ENCODE peak calls at places on chromosomes 4 and X, in six cellular contexts. S is WERI-Rb-1, H is lower lobe of right lung, X is cardiac muscle cell, Y is A549, M is BE2C. O is an unnamed sample.
A peak's percentile ranks its signal among the peaks of the same experiment; 100 is the strongest.

GRCh38 chr4:182695842-182696241 is 221.3 kb downstream of the DCTD start:
- DNase-seq in S (no peak), H (no peak), X (no peak), Y (no peak), M (no peak), O (no peak)

GRCh38 chrX:16639966-16640365 is 10.0 kb upstream of the S100G start:
- DNase-seq in S (no peak), H (no peak), X (no peak), Y (no peak), M (no peak), O (no peak)

GRCh38 chrX:48864210-48864609 is 28.8 kb upstream of the PCSK1N start:
- DNase-seq in S (no peak), H (no peak), X (peak; percentile 48), Y (no peak), M (no peak), O (no peak)

GRCh38 chrX:97057349-97057909 is 173.7 kb downstream of the RPA4 start:
- DNase-seq in S (no peak), H (no peak), X (no peak), Y (no peak), M (no peak), O (no peak)

GRCh38 chrX:72062890-72063289 is 68.8 kb downstream of the RTL5 start:
- DNase-seq in S (no peak), H (no peak), X (peak; percentile 24), Y (no peak), M (no peak), O (no peak)

GRCh38 chr4:72786401-72786990 is 217.5 kb upstream of the ADAMTS3 start:
- DNase-seq in S (no peak), H (no peak), X (peak; percentile 13), Y (no peak), M (no peak), O (no peak)

GRCh38 chr4:105632599-105632998 is 75.9 kb downstream of the INTS12 start:
- DNase-seq in S (no peak), H (no peak), X (no peak), Y (no peak), M (no peak), O (no peak)

GRCh38 chr4:65089666-65090065 is 580.6 kb downstream of the EPHA5 start:
- DNase-seq in S (no peak), H (no peak), X (peak; percentile 1), Y (no peak), M (peak; percentile 75), O (no peak)

GRCh38 chr4:163610642-163611041 is 116.2 kb downstream of the TMA16 start:
- DNase-seq in S (no peak), H (no peak), X (no peak), Y (no peak), M (no peak), O (no peak)

GRCh38 chrX:38347136-38347535 is 5.3 kb upstream of the OTC start:
- DNase-seq in S (no peak), H (no peak), X (peak; percentile 86), Y (no peak), M (no peak), O (no peak)

GRCh38 chr4:33685939-33686338 is 2558.4 kb downstream of the ARAP2 start:
- DNase-seq in S (no peak), H (no peak), X (no peak), Y (no peak), M (no peak), O (no peak)

GRCh38 chr4:38324861-38325451 is 339.0 kb upstream of the KLF3 start:
- DNase-seq in S (no peak), H (no peak), X (no peak), Y (no peak), M (no peak), O (no peak)

GRCh38 chrX:123422875-123423274 is 238.8 kb downstream of the GRIA3 start:
- DNase-seq in S (peak; percentile 18), H (no peak), X (peak; percentile 36), Y (peak; percentile 3), M (peak; percentile 4), O (no peak)

GRCh38 chr4:146329042-146329716 is 114.8 kb downstream of the REELD1 start:
- DNase-seq in S (no peak), H (no peak), X (peak; percentile 70), Y (no peak), M (no peak), O (no peak)

GRCh38 chrX:132957211-132958085 is 981 bp downstream of the HS6ST2 start:
- DNase-seq in S (no peak), H (no peak), X (peak; percentile 9), Y (no peak), M (peak; percentile 14), O (no peak)

GRCh38 chrX:135328421-135329005 is 19.2 kb downstream of the ETDC start:
- DNase-seq in S (no peak), H (no peak), X (no peak), Y (no peak), M (no peak), O (no peak)

GRCh38 chrX:50812995-50813842 is 775 bp downstream of the SHROOM4 start:
- DNase-seq in S (no peak), H (peak; percentile 53), X (peak; percentile 66), Y (peak; percentile 9), M (peak; percentile 12), O (no peak)

GRCh38 chr4:41887821-41888699 is 47.2 kb upstream of the TMEM33 start:
- DNase-seq in S (peak; percentile 27), H (no peak), X (peak; percentile 64), Y (no peak), M (peak; percentile 54), O (no peak)

GRCh38 chr4:162131256-162131655 is 32.5 kb downstream of the FSTL5 start:
- DNase-seq in S (no peak), H (no peak), X (no peak), Y (no peak), M (no peak), O (no peak)

GRCh38 chr4:4519296-4519898 is 22.5 kb downstream of the STX18 start:
- DNase-seq in S (no peak), H (no peak), X (peak; percentile 38), Y (peak; percentile 10), M (no peak), O (no peak)

GRCh38 chr4:24417206-24417605 is 167.1 kb downstream of the DHX15 start:
- DNase-seq in S (no peak), H (no peak), X (peak; percentile 30), Y (no peak), M (no peak), O (no peak)

GRCh38 chr4:48047421-48047844 is 30.9 kb downstream of the NIPAL1 start:
- DNase-seq in S (no peak), H (no peak), X (peak; percentile 10), Y (no peak), M (no peak), O (peak; percentile 65)

GRCh38 chrX:55312655-55313054 is 47.9 kb upstream of the PAGE3 start:
- DNase-seq in S (no peak), H (no peak), X (no peak), Y (no peak), M (no peak), O (no peak)

GRCh38 chr4:169070071-169070894 is 60.2 kb upstream of the CBR4 start:
- DNase-seq in S (no peak), H (no peak), X (peak; percentile 97), Y (peak; percentile 46), M (peak; percentile 74), O (no peak)

GRCh38 chrX:136828830-136829229 is 48.1 kb upstream of the ARHGEF6 start:
- DNase-seq in S (no peak), H (no peak), X (no peak), Y (no peak), M (no peak), O (no peak)

GRCh38 chr4:134313591-134313990 is 112.0 kb upstream of the PABPC4L start:
- DNase-seq in S (no peak), H (no peak), X (no peak), Y (no peak), M (no peak), O (no peak)

GRCh38 chr4:5784960-5785611 is 74.1 kb downstream of the EVC start:
- DNase-seq in S (peak; percentile 63), H (no peak), X (peak; percentile 20), Y (no peak), M (no peak), O (no peak)
- TF ChIP-seq CTCF in S (peak; percentile 28), H (no peak), X (peak; percentile 10), Y (no peak), M (no peak), O (no peak)

GRCh38 chrX:56726609-56727008 is 2.4 kb upstream of the NBDY start:
- DNase-seq in S (no peak), H (no peak), X (peak; percentile 66), Y (peak; percentile 24), M (peak; percentile 13), O (peak; percentile 14)
- TF ChIP-seq CTCF in S (peak; percentile 48), H (peak; percentile 49), X (peak; percentile 56), Y (peak; percentile 71), M (peak; percentile 70), O (peak; percentile 27)

GRCh38 chr4:76984788-76985211 is 35.2 kb downstream of the SEPTIN11 start:
- DNase-seq in S (no peak), H (no peak), X (peak; percentile 99), Y (no peak), M (no peak), O (no peak)

GRCh38 chr4:76980280-76980679 is 30.7 kb downstream of the SEPTIN11 start:
- DNase-seq in S (no peak), H (no peak), X (no peak), Y (no peak), M (no peak), O (no peak)

GRCh38 chr4:76984127-76984526 is 34.6 kb downstream of the SEPTIN11 start:
- DNase-seq in S (no peak), H (no peak), X (peak; percentile 71), Y (no peak), M (no peak), O (peak; percentile 29)

GRCh38 chr4:76981649-76982048 is 32.1 kb downstream of the SEPTIN11 start:
- DNase-seq in S (no peak), H (no peak), X (peak; percentile 60), Y (no peak), M (no peak), O (no peak)

DNA sequence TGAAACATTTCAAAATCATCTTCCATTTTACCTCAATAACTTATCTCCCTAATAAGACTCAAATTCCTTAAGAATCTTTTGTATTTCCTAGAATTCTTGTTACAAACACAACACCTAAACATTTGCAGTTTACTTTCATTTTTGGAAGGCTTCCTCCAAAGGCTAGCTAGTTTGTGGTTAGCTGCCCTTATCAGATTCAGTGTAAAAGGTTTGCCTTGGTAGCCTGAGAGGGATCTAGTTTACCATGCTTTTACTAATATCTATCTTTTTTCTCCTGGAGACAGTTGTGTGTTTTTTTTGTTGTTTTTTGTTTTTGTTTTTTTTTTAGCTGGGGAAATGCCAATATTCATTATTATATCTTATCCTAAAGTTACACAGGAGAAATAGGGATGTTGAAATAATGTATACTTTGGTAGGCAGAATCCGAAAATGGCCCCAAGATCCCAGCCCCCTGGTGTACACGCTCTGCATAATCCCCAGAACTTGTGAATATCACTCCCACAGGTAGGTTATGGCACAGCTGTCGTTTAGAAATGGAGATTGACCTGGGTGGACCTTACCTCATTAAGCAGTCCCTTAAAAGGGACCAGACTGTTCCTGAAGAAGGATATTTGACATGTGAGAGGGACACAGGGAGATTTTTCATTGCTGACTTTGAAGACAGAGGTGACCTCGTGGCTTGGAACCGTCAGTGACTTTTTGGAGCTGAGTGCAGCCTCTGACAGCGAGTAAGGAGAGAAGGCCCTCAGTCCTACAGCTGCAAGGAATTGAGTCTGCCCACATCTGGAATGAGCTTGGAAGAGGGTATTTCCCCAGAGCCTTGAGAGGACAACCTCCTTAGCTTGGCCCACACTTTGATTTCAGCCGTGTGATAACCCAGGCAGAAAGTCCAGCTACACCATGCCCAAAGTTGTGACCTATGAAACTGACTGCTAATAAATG is 33.4 kb downstream of the SEPTIN11 start:
- DNase-seq in S (no peak), H (no peak), X (peak; percentile 60), Y (peak; percentile 4), M (no peak), O (no peak)
- TF ChIP-seq CTCF in S (no peak), H (no peak), X (peak; percentile 24), Y (no peak), M (peak; percentile 35), O (no peak)

GRCh38 chrX:47497274-47497673 is 14.3 kb upstream of the ZNF41 start:
- DNase-seq in S (no peak), H (no peak), X (peak; percentile 56), Y (no peak), M (no peak), O (no peak)
- TF ChIP-seq CTCF in S (peak; percentile 36), H (peak; percentile 25), X (peak; percentile 53), Y (peak; percentile 40), M (peak; percentile 55), O (no peak)